ENCODE peak calls at places on chromosomes 2 and 18, in ten cellular contexts. X, K, H, Z, J, T, L, E, P and R are unnamed samples.

GRCh38 chr18:44620821-44621220 is 59.9 kb upstream of the SETBP1 start:
- DNase-seq in X (no peak), K (no peak), H (no peak), Z (no peak), J (no peak), T (no peak), L (no peak), E (no peak), P (no peak), R (no peak)

GRCh38 chr2:151043484-151043883 is 218.2 kb downstream of the RBM43 start:
- DNase-seq in X (no peak), K (peak; percentile 99), H (no peak), Z (no peak), J (no peak), T (no peak), L (no peak), E (no peak), P (no peak), R (no peak)

GRCh38 chr2:239368321-239368720 is 32.5 kb downstream of the HDAC4 start:
- DNase-seq in X (no peak), K (no peak), H (no peak), Z (no peak), J (no peak), T (no peak), L (no peak), E (no peak), P (no peak), R (no peak)

GRCh38 chr2:182302174-182302573 is 124.7 kb downstream of the PDE1A start:
- DNase-seq in X (no peak), K (no peak), H (no peak), Z (no peak), J (no peak), T (no peak), L (no peak), E (no peak), P (no peak), R (no peak)

GRCh38 chr2:89833780-89834117 is 1142.3 kb downstream of the RPIA start:
- DNase-seq in X (no peak), K (peak; percentile 39), H (no peak), Z (no peak), J (no peak), T (no peak), L (no peak), E (no peak), P (no peak), R (no peak)

GRCh38 chr2:74530239-74531161 is 767 bp downstream of the HTRA2 start:
- DNase-seq in X (peak; percentile 53), K (no peak), H (no peak), Z (peak; percentile 35), J (no peak), T (peak; percentile 31), L (no peak), E (no peak), P (peak; percentile 66), R (peak; percentile 54)

GRCh38 chr2:112092286-112093041 is 37.4 kb downstream of the TMEM87B start:
- DNase-seq in X (no peak), K (peak; percentile 83), H (no peak), Z (no peak), J (no peak), T (no peak), L (no peak), E (peak; percentile 38), P (no peak), R (no peak)

GRCh38 chr2:130728549-130729310 is at the start of gene GPR148:
- DNase-seq in X (no peak), K (no peak), H (no peak), Z (no peak), J (no peak), T (no peak), L (no peak), E (no peak), P (peak; percentile 50), R (no peak)

GRCh38 chr2:145038041-145038525 is 518.2 kb upstream of the ZEB2 start:
- DNase-seq in X (no peak), K (no peak), H (no peak), Z (no peak), J (no peak), T (no peak), L (peak; percentile 36), E (no peak), P (no peak), R (no peak)

GRCh38 chr2:156356006-156356764 is 23.7 kb upstream of the NR4A2 start:
- DNase-seq in X (no peak), K (peak; percentile 83), H (no peak), Z (no peak), J (no peak), T (no peak), L (no peak), E (no peak), P (no peak), R (no peak)

GRCh38 chr2:38444247-38444646 is 67.2 kb upstream of the ATL2 start:
- DNase-seq in X (peak; percentile 68), K (peak; percentile 93), H (no peak), Z (no peak), J (no peak), T (no peak), L (no peak), E (peak; percentile 18), P (no peak), R (no peak)

GRCh38 chr18:32346667-32347066 is 124.0 kb downstream of the GAREM1 start:
- DNase-seq in X (no peak), K (no peak), H (no peak), Z (no peak), J (no peak), T (no peak), L (no peak), E (no peak), P (no peak), R (no peak)

GRCh38 chr2:142040554-142040953 is 90.3 kb downstream of the LRP1B start:
- DNase-seq in X (no peak), K (no peak), H (no peak), Z (no peak), J (no peak), T (no peak), L (no peak), E (no peak), P (no peak), R (no peak)

GRCh38 chr2:190881480-190882326 is 1.1 kb downstream of the GLS start:
- DNase-seq in X (peak; percentile 54), K (peak; percentile 86), H (peak; percentile 90), Z (peak; percentile 79), J (peak; percentile 63), T (peak; percentile 61), L (peak; percentile 73), E (peak; percentile 57), P (peak; percentile 52), R (peak; percentile 74)
- TF ChIP-seq CTCF in X (no peak), K (peak; percentile 2), H (no peak), Z (no peak), J (no peak), T (no peak), L (no peak), E (no peak), P (no peak), R (no peak)

DNA sequence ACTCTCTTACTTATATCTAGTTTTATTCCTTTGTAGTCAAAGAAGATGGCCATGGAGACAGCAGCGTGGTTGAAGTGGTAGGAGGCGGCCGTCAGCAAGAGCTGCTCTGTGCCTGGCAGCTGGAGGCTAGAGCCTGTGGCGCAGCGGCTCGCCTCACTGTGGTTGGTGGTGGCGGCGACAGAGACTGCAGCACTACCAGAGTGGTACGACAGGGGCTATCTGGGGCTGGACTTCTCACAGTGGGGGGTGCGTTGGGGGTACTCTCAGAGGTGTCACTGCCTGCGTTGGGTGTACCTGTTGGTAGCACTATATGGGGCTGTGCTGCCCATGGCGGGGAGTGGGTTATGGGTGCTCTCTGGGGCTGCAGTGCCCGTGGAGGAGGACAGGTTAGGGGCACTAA is 8.5 kb upstream of the ANKRD62 start:
- DNase-seq in X (no peak), K (no peak), H (no peak), Z (no peak), J (no peak), T (no peak), L (no peak), E (no peak), P (no peak), R (no peak)
- TF ChIP-seq CTCF in X (no peak), K (no peak), H (no peak), Z (no peak), J (no peak), T (no peak), L (no peak), E (no peak), P (no peak), R (no peak)

GRCh38 chr2:146817613-146818012 is 1027.2 kb upstream of the ACVR2A start:
- DNase-seq in X (no peak), K (peak; percentile 88), H (no peak), Z (no peak), J (no peak), T (no peak), L (no peak), E (no peak), P (no peak), R (no peak)

GRCh38 chr2:146820672-146821071 is 1024.2 kb upstream of the ACVR2A start:
- DNase-seq in X (no peak), K (peak; percentile 64), H (no peak), Z (no peak), J (no peak), T (no peak), L (no peak), E (peak; percentile 61), P (no peak), R (no peak)

GRCh38 chr2:146818122-146818521 is 1026.7 kb upstream of the ACVR2A start:
- DNase-seq in X (no peak), K (peak; percentile 53), H (no peak), Z (no peak), J (no peak), T (no peak), L (no peak), E (peak; percentile 35), P (no peak), R (no peak)

GRCh38 chr2:146826388-146826787 is 1018.4 kb upstream of the ACVR2A start:
- DNase-seq in X (no peak), K (no peak), H (no peak), Z (no peak), J (no peak), T (no peak), L (no peak), E (no peak), P (peak; percentile 57), R (no peak)

DNA sequence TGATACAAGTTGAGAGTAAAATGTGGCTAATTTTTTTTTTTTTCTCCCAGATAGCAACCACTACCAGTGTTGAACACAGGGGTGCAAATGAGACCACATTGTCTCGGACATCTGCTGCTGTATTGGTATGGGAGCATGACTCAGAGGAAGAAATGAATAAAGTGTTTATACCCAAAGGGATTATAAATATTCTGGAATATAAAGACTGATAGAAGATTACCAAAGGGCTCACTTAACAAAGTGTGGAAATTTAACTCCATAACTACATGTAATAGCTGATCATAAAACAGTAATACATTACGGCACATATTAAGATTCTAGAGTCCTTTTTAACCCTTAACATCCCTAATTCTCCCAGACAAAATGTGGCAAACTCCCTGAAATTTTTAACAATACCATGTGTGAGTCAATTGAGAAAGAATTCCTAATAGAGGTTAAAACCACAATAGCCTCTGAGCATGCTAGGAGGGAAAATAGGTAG is 1023.0 kb upstream of the ACVR2A start:
- DNase-seq in X (no peak), K (peak; percentile 28), H (no peak), Z (no peak), J (no peak), T (no peak), L (no peak), E (peak; percentile 70), P (no peak), R (no peak)
- TF ChIP-seq CTCF in X (no peak), K (no peak), H (no peak), Z (no peak), J (no peak), T (no peak), L (no peak), E (no peak), P (no peak), R (no peak)

GRCh38 chr2:3198119-3198518 is 179.5 kb downstream of the EIPR1 start:
- DNase-seq in X (peak; percentile 79), K (no peak), H (peak; percentile 30), Z (peak; percentile 40), J (no peak), T (no peak), L (no peak), E (no peak), P (peak; percentile 54), R (no peak)
- TF ChIP-seq CTCF in X (peak; percentile 69), K (no peak), H (peak; percentile 49), Z (peak; percentile 47), J (no peak), T (no peak), L (no peak), E (no peak), P (peak; percentile 76), R (peak; percentile 23)